ENCODE peak calls at places on chromosomes 16 and 17, in five cellular contexts. H is cardiac fibroblast, R is fibroblast of villous mesenchyme, A is fibroblast of mammary gland, S is lower lobe of right lung. T is an unnamed sample.

GRCh38 chr16:58094791-58095574 is 34.2 kb downstream of the CFAP20 start:
- DNase-seq in H (no peak), S (no peak), A (no peak), R (no peak), T (no peak)

GRCh38 chr17:79933863-79934652 is 94.8 kb upstream of the CBX4 start:
- DNase-seq in H (peak), R (no peak), S (peak), A (no peak), T (no peak)

GRCh38 chr16:66204761-66205160 is 161.7 kb upstream of the CDH5 start:
- DNase-seq in H (peak), A (peak), S (no peak), R (no peak), T (peak)

GRCh38 chr16:77993111-77993571 is 29.2 kb upstream of the CLEC3A start:
- DNase-seq in R (peak), H (no peak), S (no peak), A (peak), T (peak)

GRCh38 chr16:14399397-14400284 is 230.4 kb downstream of the PARN start:
- DNase-seq in R (peak), A (peak), S (no peak), H (peak), T (no peak)

GRCh38 chr16:83887088-83887487 is 11.8 kb upstream of the MLYCD start:
- DNase-seq in H (no peak), A (peak), S (no peak), R (no peak), T (no peak)

GRCh38 chr17:72452286-72453173 is 331.7 kb downstream of the SOX9 start:
- DNase-seq in A (no peak), R (no peak), S (no peak), H (no peak), T (no peak)

GRCh38 chr17:80981062-80981902 is 10.4 kb upstream of the CHMP6 start:
- DNase-seq in S (no peak), A (no peak), R (no peak), H (no peak), T (no peak)

GRCh38 chr16:22357635-22357971 is 16.8 kb downstream of the CDR2 start:
- DNase-seq in H (no peak), A (no peak), R (no peak), S (no peak), T (no peak)

GRCh38 chr17:6910987-6911603 is 79.6 kb upstream of the TEKT1 start:
- DNase-seq in R (peak), A (peak), H (peak), S (no peak), T (no peak)

GRCh38 chr16:88753600-88753999 is 31.4 kb downstream of the PIEZO1 start:
- DNase-seq in A (no peak), S (no peak), R (no peak), H (no peak), T (no peak)

DNA sequence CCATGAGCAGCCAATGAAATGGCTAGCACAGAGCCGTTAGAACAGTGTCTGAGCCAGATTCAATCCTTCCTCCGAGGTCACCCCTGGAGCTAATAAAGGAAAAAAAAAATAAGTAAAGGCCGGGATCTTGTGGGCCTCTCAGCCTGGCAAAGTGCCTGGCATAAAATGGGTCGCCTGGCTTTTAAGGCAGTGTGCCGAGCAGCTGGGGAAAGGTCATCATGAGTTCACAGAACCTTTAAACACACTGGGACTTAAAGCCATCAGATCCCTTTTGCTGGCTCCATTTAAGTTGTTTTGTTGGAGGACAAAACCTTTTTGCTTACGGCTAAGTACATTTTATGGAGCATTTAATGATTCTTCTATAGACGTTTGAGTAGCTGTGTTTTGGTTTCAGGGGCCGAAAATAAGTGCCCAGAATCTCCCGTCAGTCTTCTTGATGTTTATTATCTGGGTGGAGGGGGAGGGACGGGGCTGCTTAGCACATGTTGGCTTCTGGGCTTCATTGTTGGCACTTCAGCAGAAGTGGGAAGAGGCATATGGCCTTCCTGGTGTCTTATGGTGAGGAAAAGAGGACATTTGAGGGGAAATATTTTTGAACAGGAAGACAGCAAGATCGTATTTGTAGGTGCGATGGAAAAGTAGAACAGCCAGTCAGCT is 30.9 kb downstream of the RBFOX1 start:
- DNase-seq in S (no peak), A (no peak), R (no peak), H (no peak), T (no peak)
- H3K4me3 ChIP-seq in S (no peak), A (no peak), R (no peak), H (no peak), T (no peak)

GRCh38 chr17:45845376-45846185 is 900 bp downstream of the SPPL2C start:
- DNase-seq in A (no peak), R (no peak), H (no peak), S (peak), T (no peak)
- H3K4me3 ChIP-seq in A (no peak), R (no peak), H (no peak), S (no peak), T (no peak)

GRCh38 chr17:44137891-44138709 is 3.6 kb upstream of the HROB start:
- DNase-seq in R (peak), A (peak), H (peak), S (peak), T (peak)
- H3K4me3 ChIP-seq in R (peak), A (peak), H (peak), S (no peak), T (peak)

GRCh38 chr16:6035161-6035560 is 937.6 kb upstream of the EEF2KMT start:
- DNase-seq in S (no peak), A (no peak), R (no peak), H (no peak), T (no peak)
- H3K4me3 ChIP-seq in S (no peak), A (no peak), R (no peak), H (no peak), T (no peak)

DNA sequence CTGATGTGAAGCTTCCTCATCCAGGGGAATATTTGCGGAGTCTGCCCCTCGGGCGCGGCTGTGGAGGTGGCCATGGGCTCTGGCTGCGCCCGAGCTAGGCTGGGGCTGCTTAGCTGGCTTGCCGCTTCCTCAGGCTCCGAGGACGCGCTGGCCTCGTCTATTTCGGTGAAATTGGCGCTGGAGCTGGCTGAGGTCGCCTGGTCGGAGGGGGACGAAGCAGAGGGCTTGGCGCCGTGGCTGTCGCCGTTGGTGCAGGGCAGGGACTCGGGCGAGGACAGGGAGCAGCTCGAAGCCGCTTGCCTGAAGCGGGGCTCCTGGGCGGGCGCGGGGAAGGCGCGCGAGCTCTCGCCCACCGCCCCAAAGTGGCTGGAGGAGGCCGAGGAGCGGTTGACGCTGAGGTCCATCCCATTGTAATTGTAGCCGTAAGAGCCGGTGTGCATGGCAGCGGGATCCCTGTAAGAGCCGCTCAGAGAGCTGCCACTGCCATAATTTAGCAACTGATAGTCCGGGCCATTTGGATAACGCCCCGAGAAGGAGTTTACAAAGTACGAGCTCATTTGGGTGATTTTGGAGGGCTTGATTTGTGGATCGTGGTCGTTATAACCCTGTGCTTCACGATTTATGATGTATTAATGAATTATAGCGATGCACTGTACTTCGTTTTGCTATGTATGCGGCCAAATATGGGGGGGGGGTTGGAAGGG is at the start of gene HOXB5:
- DNase-seq in S (no peak), H (no peak), R (peak), A (no peak), T (no peak)
- H3K4me3 ChIP-seq in S (peak), H (peak), R (peak), A (peak), T (no peak)

GRCh38 chr17:48997827-48998556 is 807 bp downstream of the IGF2BP1 start:
- DNase-seq in H (peak), R (no peak), A (no peak), S (no peak), T (no peak)
- H3K4me3 ChIP-seq in H (peak), R (peak), A (peak), S (peak), T (peak)

T was measured in AG09309.